ENCODE peak calls at places on chromosomes 13 and 19, in seven cellular contexts. N, O, W, Y, C, S and H are unnamed samples. For H3K4me1, the result is how much of the 10 kb centered on the place peaks cover.

GRCh38 chr13:99894835-99895427 is 76.6 kb downstream of the ZIC5 start:
- DNase-seq in N (no peak), O (no peak), W (no peak), Y (no peak), C (no peak), S (no peak), H (no peak)

GRCh38 chr19:48596679-48597465 is 9.7 kb upstream of the SPACA4 start:
- DNase-seq in N (no peak), O (no peak), W (no peak), Y (no peak), C (no peak), S (no peak), H (no peak)

GRCh38 chr13:20151016-20151415 is 9.8 kb downstream of the GJA3 start:
- DNase-seq in N (no peak), O (no peak), W (no peak), Y (no peak), C (no peak), S (no peak), H (no peak)

GRCh38 chr13:35699181-35699580 is 222.7 kb upstream of the MAB21L1 start:
- DNase-seq in N (no peak), O (no peak), W (peak), Y (peak), C (no peak), S (no peak), H (no peak)

GRCh38 chr19:1602091-1602707 is 3.1 kb downstream of the UQCR11 start:
- DNase-seq in N (no peak), O (no peak), W (no peak), Y (no peak), C (no peak), S (no peak), H (no peak)

GRCh38 chr19:12720851-12721655 is 2.7 kb downstream of the TNPO2 start:
- DNase-seq in N (no peak), O (no peak), W (no peak), Y (no peak), C (peak), S (no peak), H (no peak)

GRCh38 chr13:54536112-54536511 is 1507.5 kb downstream of the OLFM4 start:
- DNase-seq in N (no peak), O (peak), W (no peak), Y (no peak), C (peak), S (no peak), H (no peak)

GRCh38 chr19:2775556-2776430 is 7.3 kb downstream of the SGTA start:
- DNase-seq in N (peak), O (no peak), W (no peak), Y (peak), C (peak), S (peak), H (peak)

GRCh38 chr13:73913043-73913740 is 221.0 kb downstream of the KLF12 start:
- DNase-seq in N (no peak), O (no peak), W (no peak), Y (peak), C (no peak), S (no peak), H (no peak)

GRCh38 chr13:48600374-48601364 is 53.1 kb upstream of the CYSLTR2 start:
- DNase-seq in N (no peak), O (no peak), W (no peak), Y (peak), C (peak), S (no peak), H (no peak)

GRCh38 chr13:43805071-43805468 is 18.3 kb upstream of the ENOX1 start:
- DNase-seq in N (no peak), O (peak), W (no peak), Y (peak), C (no peak), S (peak), H (no peak)

GRCh38 chr19:7933828-7934725 is 8.1 kb upstream of the CTXN1 start:
- DNase-seq in N (no peak), O (no peak), W (peak), Y (no peak), C (no peak), S (peak), H (no peak)

GRCh38 chr13:43686557-43686956 is 100.2 kb downstream of the ENOX1 start:
- DNase-seq in N (no peak), O (peak), W (peak), Y (peak), C (peak), S (peak), H (no peak)

DNA sequence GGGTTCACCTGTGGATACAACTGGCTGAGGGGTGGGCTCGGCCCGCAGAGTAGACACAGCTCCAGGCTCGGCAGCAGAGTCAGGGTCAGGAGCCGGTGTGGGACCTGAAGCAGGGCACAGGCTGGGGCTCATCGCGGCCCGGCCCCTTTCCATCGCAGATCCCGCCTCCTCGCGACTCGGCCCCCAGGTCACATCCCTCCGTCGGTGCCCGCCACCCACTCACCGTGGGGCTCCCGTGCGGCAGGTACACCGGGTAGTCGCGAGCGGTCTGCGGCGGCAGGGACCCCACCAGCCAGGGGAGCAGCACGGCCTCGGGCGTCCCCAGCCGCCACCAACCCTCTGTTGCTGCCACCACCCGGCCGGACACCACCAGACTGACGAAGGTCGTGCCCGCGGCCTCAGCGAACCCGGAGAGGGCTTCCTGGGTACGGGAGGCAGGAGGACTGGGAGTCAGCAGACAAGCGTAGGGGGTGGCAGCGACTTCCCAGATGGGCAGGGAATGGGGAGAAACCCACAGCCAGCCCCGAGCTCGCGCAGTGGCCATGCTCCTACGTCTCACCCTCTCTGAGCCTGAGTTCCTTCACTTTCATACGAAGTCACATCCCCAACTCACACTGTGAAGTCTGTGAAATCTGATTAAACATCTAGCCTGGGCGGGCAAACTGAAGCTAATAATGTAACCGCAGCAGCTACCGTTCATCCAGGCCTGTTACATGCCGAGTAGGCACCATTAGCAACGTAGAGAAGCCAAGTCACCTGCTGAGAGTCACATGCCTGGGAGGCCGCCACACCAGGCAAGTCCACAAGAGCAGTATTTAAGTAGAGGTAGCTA is 3.7 kb downstream of the FUZ start:
- DNase-seq in N (peak), O (peak), W (peak), Y (no peak), C (peak), S (peak), H (no peak)
- TF ChIP-seq CTCF in N (no peak), O (peak), W (no peak), Y (no peak), C (peak), S (no peak), H (no peak)

GRCh38 chr13:102028198-102028597 is 373.6 kb downstream of the FGF14 start:
- DNase-seq in N (no peak), O (no peak), W (no peak), Y (no peak), C (no peak), S (no peak), H (no peak)
- H3K4me1 ChIP-seq in N (under half), O (under half), W (under half), Y (under half), C (under half), S (under half), H (under half)

DNA sequence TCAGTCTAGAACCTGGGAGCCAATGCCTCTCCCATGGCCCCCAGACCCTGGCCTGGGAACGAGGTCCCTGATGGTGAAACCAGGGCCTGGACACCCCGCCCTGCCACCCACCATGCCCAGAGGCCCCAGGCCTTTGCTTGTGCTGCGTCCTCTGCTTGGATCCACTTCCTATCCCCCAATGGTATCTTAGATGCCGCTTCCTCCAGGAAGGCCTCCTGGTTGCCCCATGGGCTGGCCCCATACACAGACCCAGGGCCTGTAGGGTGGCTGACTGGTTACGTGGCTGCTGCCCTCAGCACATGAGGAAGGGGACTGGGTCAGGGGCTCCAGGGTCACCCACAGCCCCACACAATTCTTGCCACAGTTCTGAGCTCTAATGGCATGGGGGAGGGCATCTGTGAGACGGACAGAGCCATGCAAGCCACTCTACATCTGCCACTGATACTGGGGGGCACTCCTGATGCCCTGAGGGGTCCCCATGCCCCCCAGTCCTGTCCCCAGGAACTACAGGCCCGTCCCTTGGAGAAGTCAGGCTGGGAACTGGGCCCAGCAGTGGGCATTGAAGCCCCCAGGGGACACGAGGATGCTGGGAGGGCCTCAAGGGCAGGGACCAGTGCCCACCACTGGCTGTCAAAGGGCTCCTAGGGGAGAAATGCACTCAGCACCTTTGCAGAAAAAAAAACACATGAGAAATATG is 5.0 kb downstream of the RPL36 start:
- DNase-seq in N (no peak), O (no peak), W (peak), Y (no peak), C (no peak), S (no peak), H (no peak)
- TF ChIP-seq POLR2A in N (no peak), O (no peak), W (no peak), Y (no peak), C (no peak), S (no peak), H (no peak)

DNA sequence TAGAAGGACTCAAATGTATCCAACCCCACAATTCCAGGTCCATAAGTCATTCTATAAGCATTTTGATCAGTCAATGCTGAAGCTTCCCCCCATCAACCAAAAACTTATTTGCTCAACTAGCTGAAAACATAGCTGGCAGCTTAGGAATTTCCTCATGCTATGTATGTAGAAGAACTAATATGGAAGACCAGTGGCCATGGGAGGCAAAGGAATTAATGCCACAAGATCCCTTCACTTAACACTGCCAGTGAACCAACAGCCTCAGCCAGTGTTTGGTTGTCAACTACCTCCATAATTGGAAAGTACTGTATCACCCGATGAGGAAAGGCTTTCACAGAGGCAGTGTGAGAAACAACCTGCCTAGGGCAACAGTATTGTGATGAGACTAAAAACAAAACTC is 105.4 kb downstream of the ZNF429 start:
- DNase-seq in N (no peak), O (no peak), W (no peak), Y (no peak), C (no peak), S (no peak), H (no peak)
- TF ChIP-seq CTCF in N (no peak), O (no peak), W (no peak), Y (no peak), C (no peak), S (no peak), H (no peak)

DNA sequence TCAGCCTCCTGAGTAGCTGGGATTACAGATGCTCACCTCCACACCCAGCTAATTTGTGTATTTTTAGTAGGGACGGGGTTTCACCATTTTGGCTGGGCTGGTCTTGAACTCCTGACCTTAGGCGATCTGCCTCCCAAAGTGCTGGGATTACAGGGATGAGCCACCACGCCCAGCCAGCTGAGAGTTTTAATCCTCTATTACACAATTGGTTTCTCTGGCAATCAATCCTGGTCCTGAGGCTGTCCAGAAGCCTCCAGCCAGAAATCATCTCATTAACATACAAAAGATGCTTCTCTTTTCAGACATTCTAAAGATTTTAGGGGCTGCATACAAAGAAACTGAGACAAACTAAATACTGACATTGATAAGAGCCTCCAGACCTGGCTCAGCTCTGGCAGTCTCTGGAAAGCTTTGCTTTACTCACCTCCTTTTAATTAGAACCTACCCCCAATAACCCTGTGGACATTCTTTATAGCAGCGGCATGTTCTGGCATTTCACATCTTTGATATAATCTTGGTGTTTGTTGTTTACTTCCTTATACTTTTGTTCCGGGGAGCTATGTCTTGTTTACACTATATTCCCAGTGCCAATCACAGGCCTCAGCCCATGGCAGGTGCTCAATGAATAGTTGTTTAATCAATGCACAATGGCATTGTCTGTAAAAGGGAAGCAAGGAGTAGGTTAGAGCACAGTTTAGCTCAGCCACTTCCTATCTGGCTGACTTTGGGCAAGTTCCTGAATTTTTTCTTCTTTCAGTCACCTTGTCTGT is 4.1 kb upstream of the ZNF724 start:
- DNase-seq in N (no peak), O (no peak), W (no peak), Y (no peak), C (no peak), S (no peak), H (no peak)
- H3K4me1 ChIP-seq in N (under half), O (under half), W (under half), Y (under half), C (under half), S (under half), H (under half)

GRCh38 chr13:102443234-102443633 is 41.4 kb upstream of the FGF14 start:
- DNase-seq in N (no peak), O (no peak), W (no peak), Y (no peak), C (no peak), S (no peak), H (no peak)
- TF ChIP-seq POLR2A in N (no peak), O (no peak), W (no peak), Y (no peak), C (no peak), S (no peak), H (no peak)

DNA sequence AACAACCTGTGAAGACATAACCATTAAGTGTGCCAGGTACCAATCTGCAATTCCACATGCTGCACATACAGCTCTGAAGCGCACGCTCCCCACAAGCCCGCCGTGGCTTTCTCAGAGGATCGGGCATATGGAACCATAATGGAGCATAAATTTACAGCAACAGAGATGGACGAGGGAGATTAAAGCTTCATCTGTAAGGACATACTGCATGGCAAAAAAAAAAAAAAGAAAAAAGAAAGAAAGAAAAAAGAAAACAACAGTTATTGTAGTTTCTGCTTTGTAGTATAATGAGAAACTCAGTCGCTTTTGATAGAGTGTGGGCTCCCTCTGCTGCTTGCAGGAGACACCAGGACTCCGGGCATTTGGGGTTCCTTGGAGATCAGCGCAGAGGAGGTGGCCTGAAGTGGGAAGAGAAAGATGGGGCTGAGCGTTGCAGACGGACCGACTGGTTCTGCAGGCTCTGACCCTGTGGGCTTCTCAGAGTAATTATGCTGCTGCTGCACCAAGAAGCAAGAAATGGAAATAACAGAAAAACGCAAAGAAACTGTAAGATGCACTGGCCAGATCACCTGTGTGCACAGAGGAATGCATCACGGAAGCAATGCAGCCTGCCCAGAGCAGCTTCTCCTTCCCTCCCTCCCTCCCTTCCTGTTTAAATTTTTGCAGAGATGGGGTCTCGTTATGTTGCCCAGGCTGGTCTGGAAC is 10.8 kb upstream of the PDCD5 start:
- DNase-seq in N (peak), O (peak), W (peak), Y (peak), C (peak), S (peak), H (no peak)
- TF ChIP-seq CTCF in N (peak), O (peak), W (no peak), Y (peak), C (peak), S (peak), H (peak)

DNA sequence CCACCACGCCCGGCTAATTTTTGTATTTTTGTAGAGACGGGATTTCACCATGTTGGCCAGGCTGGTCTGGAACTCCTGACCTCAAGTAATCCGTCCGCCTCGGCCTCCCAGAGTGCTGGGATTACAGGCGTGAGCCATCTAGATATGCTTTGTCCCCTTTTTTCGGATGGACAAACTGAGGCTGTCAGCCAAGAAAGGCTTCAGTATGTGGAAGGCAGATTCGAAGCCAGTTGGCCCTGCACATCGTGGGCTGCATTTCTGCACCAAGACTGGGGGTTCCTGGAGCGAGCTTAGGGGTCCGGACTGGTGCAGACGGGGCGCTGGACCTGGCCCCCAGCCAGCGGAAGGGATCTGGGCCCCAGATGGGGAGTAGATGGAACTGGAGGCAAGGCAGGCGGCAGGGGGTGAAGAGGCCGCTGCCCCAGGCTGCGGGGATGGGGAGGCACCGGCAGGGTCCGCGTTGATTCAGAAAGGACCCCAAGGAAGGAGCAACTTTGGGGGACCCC is 9.7 kb upstream of the JUND start:
- DNase-seq in N (no peak), O (no peak), W (no peak), Y (no peak), C (no peak), S (peak), H (no peak)
- H3K4me1 ChIP-seq in N (under half), O (under half), W (under half), Y (under half), C (under half), S (under half), H (under half)